ENCODE peak calls at places on chromosomes 12 and 14, in four cellular contexts. One of them, this sample, is unnamed.
A peak's percentile ranks its signal among the peaks of the same experiment; 100 is the strongest.

GRCh38 chr12:21677622-21678277 is 20.1 kb upstream of the LDHB start:
- DNase-seq in SK-N-SH: no peak
- DNase-seq in K562: no peak
- DNase-seq in HepG2: no peak
- DNase-seq in this sample: no peak

GRCh38 chr12:78820946-78821345 is 43.6 kb upstream of the SYT1 start:
- DNase-seq in SK-N-SH: no peak
- DNase-seq in K562: no peak
- DNase-seq in HepG2: no peak
- DNase-seq in this sample: no peak

GRCh38 chr12:12008931-12009611 is 61.7 kb upstream of the BCL2L14 start:
- DNase-seq in HepG2: no peak
- DNase-seq in SK-N-SH: no peak
- DNase-seq in K562: no peak
- DNase-seq in this sample: peak; percentile 46

GRCh38 chr14:101459392-101459900 is 101.8 kb upstream of the DIO3 start:
- DNase-seq in SK-N-SH: peak; percentile 82
- DNase-seq in K562: no peak
- DNase-seq in HepG2: no peak
- DNase-seq in this sample: no peak

GRCh38 chr14:91108941-91109611 is 4.8 kb upstream of the DGLUCY start:
- DNase-seq in HepG2: no peak
- DNase-seq in SK-N-SH: no peak
- DNase-seq in K562: no peak
- DNase-seq in this sample: no peak

GRCh38 chr12:52207895-52208294 is 16.1 kb upstream of the KRT80 start:
- DNase-seq in SK-N-SH: no peak
- DNase-seq in K562: no peak
- DNase-seq in HepG2: no peak
- DNase-seq in this sample: no peak

GRCh38 chr12:20450591-20450990 is 82.3 kb downstream of the PDE3A start:
- DNase-seq in HepG2: no peak
- DNase-seq in SK-N-SH: no peak
- DNase-seq in K562: no peak
- DNase-seq in this sample: no peak

GRCh38 chr12:91877461-91878230 is 268.0 kb downstream of the BTG1 start:
- DNase-seq in SK-N-SH: no peak
- DNase-seq in HepG2: no peak
- DNase-seq in K562: no peak
- DNase-seq in this sample: no peak

GRCh38 chr14:94394594-94395305 is 6.3 kb upstream of the SERPINA1 start:
- DNase-seq in K562: no peak
- DNase-seq in SK-N-SH: no peak
- DNase-seq in HepG2: peak; percentile 74
- DNase-seq in this sample: no peak

GRCh38 chr12:11609045-11609444 is 40.4 kb upstream of the ETV6 start:
- DNase-seq in HepG2: no peak
- DNase-seq in SK-N-SH: no peak
- DNase-seq in K562: no peak
- DNase-seq in this sample: no peak

GRCh38 chr12:124721501-124722154 is 142.0 kb downstream of the SCARB1 start:
- DNase-seq in HepG2: no peak
- DNase-seq in SK-N-SH: no peak
- DNase-seq in K562: no peak
- DNase-seq in this sample: no peak

GRCh38 chr12:8081228-8081920 is 700 bp upstream of the NECAP1 start:
- DNase-seq in K562: no peak
- DNase-seq in SK-N-SH: no peak
- DNase-seq in HepG2: no peak
- DNase-seq in this sample: no peak

GRCh38 chr14:91693342-91693741 is 38.5 kb downstream of the CATSPERB start:
- DNase-seq in K562: no peak
- DNase-seq in SK-N-SH: no peak
- DNase-seq in HepG2: peak; percentile 6
- DNase-seq in this sample: no peak

GRCh38 chr14:63960926-63961567 is 108.2 kb downstream of the SYNE2 start:
- DNase-seq in HepG2: no peak
- DNase-seq in SK-N-SH: no peak
- DNase-seq in K562: no peak
- DNase-seq in this sample: no peak

GRCh38 chr14:54353266-54353665 is 43.5 kb upstream of the CDKN3 start:
- DNase-seq in SK-N-SH: no peak
- DNase-seq in K562: no peak
- DNase-seq in HepG2: peak; percentile 69
- DNase-seq in this sample: no peak

GRCh38 chr14:47675239-47675488 is 241 bp downstream of the MDGA2 start:
- DNase-seq in SK-N-SH: no peak
- DNase-seq in K562: no peak
- DNase-seq in HepG2: no peak
- DNase-seq in this sample: no peak

DNA sequence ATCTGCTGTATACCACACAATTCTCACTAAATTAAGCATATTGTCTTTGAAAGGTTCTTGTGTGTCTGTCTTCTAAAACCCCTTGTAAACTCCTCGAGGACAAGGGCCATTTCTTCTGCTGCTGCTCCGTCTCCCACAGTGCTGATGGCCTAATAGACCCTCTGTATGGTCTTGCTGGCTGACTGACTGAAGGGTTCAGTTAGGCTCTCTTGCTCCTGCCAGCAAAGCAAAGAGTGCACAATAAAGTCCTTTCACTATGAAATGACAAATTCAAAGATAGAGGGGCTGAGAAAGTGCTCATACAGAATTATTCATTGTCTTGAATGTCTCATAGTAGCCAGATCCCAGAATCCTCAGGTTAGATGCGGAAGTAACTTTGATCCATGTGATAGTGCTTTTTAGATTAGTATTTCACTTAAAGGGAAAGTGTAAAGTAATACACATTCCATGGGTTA is 14.3 kb upstream of the RIOX1 start:
- DNase-seq in K562: no peak
- DNase-seq in SK-N-SH: no peak
- DNase-seq in HepG2: no peak
- DNase-seq in this sample: no peak
- TF ChIP-seq FOXJ3 in K562: no peak
- TF ChIP-seq FOXJ3 in SK-N-SH: no peak
- TF ChIP-seq FOXJ3 in HepG2: no peak
- TF ChIP-seq FOXJ3 in this sample: no peak

DNA sequence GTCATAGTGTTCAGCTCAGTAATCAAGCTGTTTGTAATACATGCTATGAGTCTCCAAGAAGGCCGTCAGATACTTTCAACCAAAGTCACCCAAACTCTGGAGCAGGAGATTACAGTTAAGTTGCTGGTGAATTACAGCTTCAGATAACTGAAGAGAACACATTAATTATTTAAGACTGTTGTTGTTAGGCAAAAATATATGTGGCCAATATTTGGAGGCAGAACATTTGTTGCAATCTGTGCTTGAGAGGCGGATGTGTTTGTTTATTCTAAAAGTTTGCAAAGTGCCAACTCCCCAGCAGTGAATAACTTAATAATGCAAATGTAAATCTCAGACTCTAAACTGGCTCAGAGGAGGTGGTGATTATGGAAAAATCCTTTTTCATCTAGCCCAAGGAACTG is 300.7 kb upstream of the TBX3 start:
- DNase-seq in K562: no peak
- DNase-seq in SK-N-SH: no peak
- DNase-seq in HepG2: no peak
- DNase-seq in this sample: no peak
- TF ChIP-seq FOXJ3 in K562: no peak
- TF ChIP-seq FOXJ3 in SK-N-SH: no peak
- TF ChIP-seq FOXJ3 in HepG2: no peak
- TF ChIP-seq FOXJ3 in this sample: no peak

DNA sequence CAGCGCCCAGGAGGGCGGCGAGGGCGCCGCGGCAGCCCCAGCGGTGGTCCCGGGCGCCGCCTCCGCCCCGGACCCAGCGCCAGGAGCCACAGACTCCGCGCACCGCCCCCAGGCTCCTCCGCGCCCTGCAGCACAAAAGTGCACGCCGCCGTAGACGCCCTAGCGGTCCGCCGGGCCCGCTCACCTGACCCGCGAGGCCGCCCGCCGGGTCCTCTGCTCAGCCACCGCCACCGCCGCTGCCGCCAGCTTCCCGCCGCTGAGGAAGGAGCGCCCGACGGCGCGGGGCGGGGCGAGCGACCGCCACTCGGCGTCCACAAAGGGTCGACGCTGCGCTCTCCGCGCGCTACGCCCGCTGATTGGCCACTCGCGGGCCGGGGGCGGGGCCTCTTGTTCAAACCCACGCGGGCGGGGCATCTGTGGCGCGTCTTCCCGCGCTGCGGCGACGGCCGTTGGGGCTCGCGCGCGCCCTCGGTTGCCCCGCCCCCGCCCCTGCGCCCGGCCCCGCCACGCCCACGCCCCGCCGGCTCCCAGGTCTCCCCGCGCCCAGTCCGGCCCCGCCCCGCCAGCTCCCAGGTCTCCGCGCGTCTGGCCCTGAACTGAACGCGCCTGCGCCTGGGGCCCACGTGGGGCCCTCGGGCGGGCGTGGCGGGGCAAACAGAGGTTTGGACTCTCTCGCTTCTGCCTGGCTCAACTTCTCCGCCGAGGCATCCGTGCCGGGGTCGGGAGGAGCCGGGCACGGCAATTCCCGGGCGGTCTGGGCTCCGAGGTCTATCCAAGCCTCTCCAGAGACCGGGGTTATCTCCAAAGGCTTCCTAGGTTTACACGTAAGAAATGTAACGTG is at the start of gene CDCA4:
- DNase-seq in HepG2: peak; percentile 88
- DNase-seq in K562: peak; percentile 97
- DNase-seq in SK-N-SH: peak; percentile 100
- DNase-seq in this sample: peak; percentile 96
- TF ChIP-seq FOXJ3 in HepG2: no peak
- TF ChIP-seq FOXJ3 in K562: no peak
- TF ChIP-seq FOXJ3 in SK-N-SH: no peak
- TF ChIP-seq FOXJ3 in this sample: no peak

GRCh38 chr12:103431387-103431786 is 64.4 kb downstream of the C12orf42 start:
- DNase-seq in K562: no peak
- DNase-seq in HepG2: no peak
- DNase-seq in SK-N-SH: no peak
- DNase-seq in this sample: no peak
- TF ChIP-seq FOXJ3 in K562: no peak
- TF ChIP-seq FOXJ3 in HepG2: no peak
- TF ChIP-seq FOXJ3 in SK-N-SH: no peak
- TF ChIP-seq FOXJ3 in this sample: no peak

GRCh38 chr14:72892103-72892878 is 1.6 kb downstream of the DPF3 start:
- DNase-seq in HepG2: no peak
- DNase-seq in K562: no peak
- DNase-seq in SK-N-SH: peak; percentile 56
- DNase-seq in this sample: peak; percentile 54
- TF ChIP-seq FOXJ3 in HepG2: no peak
- TF ChIP-seq FOXJ3 in K562: no peak
- TF ChIP-seq FOXJ3 in SK-N-SH: no peak
- TF ChIP-seq FOXJ3 in this sample: no peak

DNA sequence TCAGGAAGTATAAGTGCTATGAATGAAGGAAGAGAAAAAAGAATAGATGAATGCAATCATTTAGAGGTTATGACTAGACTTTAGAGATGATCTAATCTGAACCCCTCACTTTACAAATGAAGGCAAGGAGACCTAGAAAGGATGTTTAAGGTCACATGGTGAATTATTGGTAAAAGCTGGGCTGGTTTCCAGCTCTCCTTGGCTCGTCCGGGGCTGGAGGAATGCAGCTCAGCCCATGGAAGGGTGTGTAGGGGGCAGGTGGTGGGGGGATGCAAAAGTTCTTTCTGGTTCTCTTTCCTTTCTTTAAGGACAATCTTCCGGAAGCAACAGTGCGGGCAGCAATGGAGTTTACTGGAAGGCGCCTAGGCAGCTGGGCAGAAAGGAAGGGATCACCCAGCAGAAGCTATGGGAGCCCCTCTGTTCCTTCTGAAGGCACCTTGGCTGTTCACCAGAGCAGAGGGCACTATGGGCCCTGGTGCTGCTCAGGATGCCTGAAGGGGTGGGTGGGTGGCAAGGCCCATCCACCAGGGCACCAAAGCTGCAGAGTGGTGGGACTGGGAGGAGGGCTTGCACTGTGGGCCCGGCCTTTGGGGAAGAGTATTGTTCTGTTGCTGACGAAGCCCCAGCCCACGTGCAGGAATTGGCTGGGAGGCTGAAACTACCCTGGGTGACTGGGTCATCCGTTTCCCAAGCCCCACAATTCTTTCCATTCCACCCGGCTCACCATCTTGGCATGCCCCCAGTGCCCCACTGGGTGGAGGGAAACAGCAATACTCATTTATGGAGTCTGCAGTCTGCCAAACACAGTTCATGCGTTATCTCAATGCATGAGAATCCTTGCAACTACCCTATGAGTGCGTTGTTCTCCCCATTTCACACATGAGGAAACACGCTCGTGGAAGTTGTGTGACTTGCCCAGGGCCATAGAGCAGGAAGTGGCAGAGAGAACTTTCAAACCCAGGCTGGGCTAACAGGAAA is 78.2 kb downstream of the IRF2BPL start:
- DNase-seq in HepG2: no peak
- DNase-seq in K562: no peak
- DNase-seq in SK-N-SH: no peak
- DNase-seq in this sample: no peak
- TF ChIP-seq FOXJ3 in HepG2: no peak
- TF ChIP-seq FOXJ3 in K562: no peak
- TF ChIP-seq FOXJ3 in SK-N-SH: no peak
- TF ChIP-seq FOXJ3 in this sample: no peak

GRCh38 chr12:53224897-53225634 is 6.9 kb downstream of the RARG start:
- DNase-seq in K562: no peak
- DNase-seq in HepG2: no peak
- DNase-seq in SK-N-SH: no peak
- DNase-seq in this sample: no peak
- TF ChIP-seq FOXJ3 in K562: no peak
- TF ChIP-seq FOXJ3 in HepG2: no peak
- TF ChIP-seq FOXJ3 in SK-N-SH: no peak
- TF ChIP-seq FOXJ3 in this sample: no peak

GRCh38 chr14:34229140-34229539 is 232.9 kb downstream of the SPTSSA start:
- DNase-seq in HepG2: no peak
- DNase-seq in SK-N-SH: no peak
- DNase-seq in K562: no peak
- DNase-seq in this sample: no peak

GRCh38 chr14:34233619-34234018 is 228.4 kb downstream of the SPTSSA start:
- DNase-seq in SK-N-SH: no peak
- DNase-seq in K562: no peak
- DNase-seq in HepG2: no peak
- DNase-seq in this sample: no peak

GRCh38 chr14:34232790-34233189 is 229.2 kb downstream of the SPTSSA start:
- DNase-seq in SK-N-SH: no peak
- DNase-seq in HepG2: no peak
- DNase-seq in K562: no peak
- DNase-seq in this sample: no peak

GRCh38 chr14:34234258-34234657 is 227.8 kb downstream of the SPTSSA start:
- DNase-seq in HepG2: no peak
- DNase-seq in SK-N-SH: no peak
- DNase-seq in K562: no peak
- DNase-seq in this sample: no peak

DNA sequence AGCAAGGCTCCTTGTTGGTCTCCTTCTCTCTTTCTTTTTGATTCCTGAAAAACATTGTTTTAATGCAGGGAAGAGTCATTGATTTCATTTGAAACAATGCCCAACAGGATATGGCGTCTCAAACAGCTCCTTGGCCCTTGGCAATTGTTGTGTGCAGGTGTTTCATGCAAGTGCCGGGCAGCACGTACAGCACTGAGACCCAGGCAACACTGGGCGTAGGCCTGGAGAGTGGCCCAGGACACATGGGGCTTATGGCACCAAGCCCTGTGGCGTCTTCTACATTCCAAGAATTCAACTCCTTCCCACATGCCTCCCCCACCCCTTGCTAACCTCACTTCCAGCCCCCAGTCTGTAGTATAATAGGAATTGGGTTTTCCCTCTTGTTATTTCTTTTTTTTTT is 230.4 kb downstream of the SPTSSA start:
- DNase-seq in SK-N-SH: no peak
- DNase-seq in K562: no peak
- DNase-seq in HepG2: no peak
- DNase-seq in this sample: no peak
- TF ChIP-seq FOXJ3 in SK-N-SH: no peak
- TF ChIP-seq FOXJ3 in K562: no peak
- TF ChIP-seq FOXJ3 in HepG2: no peak
- TF ChIP-seq FOXJ3 in this sample: no peak

This sample was measured in WTC11.